ENCODE peak calls at places on chromosome 22, in five cellular contexts. H, F, G, K and B are unnamed samples.
A peak's percentile ranks its signal among the peaks of the same experiment; 100 is the strongest.

GRCh38 chr22:40081662-40082061 is 86.9 kb downstream of the FAM83F start:
- DNase-seq in H (no peak), F (no peak), G (no peak), K (no peak), B (no peak)

GRCh38 chr22:30041475-30041874 is 38.8 kb upstream of the HORMAD2 start:
- DNase-seq in H (no peak), F (no peak), G (no peak), K (no peak), B (no peak)

GRCh38 chr22:50139843-50140415 is 30.6 kb upstream of the PANX2 start:
- DNase-seq in H (no peak), F (no peak), G (no peak), K (no peak), B (no peak)

GRCh38 chr22:20786048-20786447 is 12.1 kb downstream of the SERPIND1 start:
- DNase-seq in H (no peak), F (no peak), G (no peak), K (no peak), B (no peak)

GRCh38 chr22:41479671-41480396 is 10.9 kb downstream of the ACO2 start:
- DNase-seq in H (no peak), F (no peak), G (peak; percentile 92), K (no peak), B (peak; percentile 70)

GRCh38 chr22:47787501-47788227 is 1025.2 kb downstream of the TBC1D22A start:
- DNase-seq in H (no peak), F (no peak), G (no peak), K (no peak), B (no peak)

GRCh38 chr22:37059876-37060449 is 8.4 kb downstream of the KCTD17 start:
- DNase-seq in H (no peak), F (no peak), G (no peak), K (no peak), B (no peak)

GRCh38 chr22:19525116-19525660 is 978 bp upstream of the CLDN5 start:
- DNase-seq in H (no peak), F (no peak), G (no peak), K (no peak), B (no peak)

GRCh38 chr22:48506506-48507145 is 1321.0 kb downstream of the BRD1 start:
- DNase-seq in H (no peak), F (no peak), G (no peak), K (no peak), B (no peak)